ENCODE peak calls at places on chromosomes 12 and 14, in four cellular contexts. One of them, this sample, is unnamed.
A peak's percentile ranks its signal among the peaks of the same experiment; 100 is the strongest.

GRCh38 chr12:121467638-121468403 is 67.9 kb downstream of the RNF34 start:
- DNase-seq in H9: peak; percentile 81
- DNase-seq in IMR-90: no peak
- DNase-seq in mesendoderm: peak; percentile 74
- DNase-seq in this sample: peak; percentile 84

GRCh38 chr12:49287876-49288275 is 7.1 kb upstream of the PRPH start:
- DNase-seq in H9: no peak
- DNase-seq in IMR-90: no peak
- DNase-seq in mesendoderm: no peak
- DNase-seq in this sample: no peak

GRCh38 chr14:56945291-56945690 is 135.0 kb upstream of the OTX2 start:
- DNase-seq in H9: no peak
- DNase-seq in IMR-90: no peak
- DNase-seq in mesendoderm: peak; percentile 58
- DNase-seq in this sample: no peak

GRCh38 chr12:91364591-91365184 is 182.1 kb upstream of the DCN start:
- DNase-seq in H9: no peak
- DNase-seq in IMR-90: no peak
- DNase-seq in mesendoderm: no peak
- DNase-seq in this sample: no peak

GRCh38 chr14:52977798-52978197 is 26.9 kb upstream of the FERMT2 start:
- DNase-seq in H9: no peak
- DNase-seq in IMR-90: no peak
- DNase-seq in mesendoderm: no peak
- DNase-seq in this sample: no peak

GRCh38 chr14:92610849-92611271 is 97.3 kb downstream of the RIN3 start:
- DNase-seq in H9: no peak
- DNase-seq in IMR-90: no peak
- DNase-seq in mesendoderm: no peak
- DNase-seq in this sample: no peak

GRCh38 chr12:109772622-109773321 is 59.1 kb downstream of the FAM222A start:
- DNase-seq in H9: peak; percentile 26
- DNase-seq in IMR-90: no peak
- DNase-seq in mesendoderm: no peak
- DNase-seq in this sample: no peak

GRCh38 chr12:57389033-57389432 is 41.8 kb downstream of the R3HDM2 start:
- DNase-seq in H9: no peak
- DNase-seq in IMR-90: peak; percentile 95
- DNase-seq in mesendoderm: peak; percentile 10
- DNase-seq in this sample: no peak

GRCh38 chr14:69129264-69129880 is 23.5 kb downstream of the DCAF5 start:
- DNase-seq in H9: peak; percentile 76
- DNase-seq in IMR-90: peak; percentile 88
- DNase-seq in mesendoderm: peak; percentile 92
- DNase-seq in this sample: no peak

GRCh38 chr14:34372766-34373165 is 89.3 kb downstream of the SPTSSA start:
- DNase-seq in H9: no peak
- DNase-seq in IMR-90: no peak
- DNase-seq in mesendoderm: no peak
- DNase-seq in this sample: no peak

GRCh38 chr12:124420972-124421674 is 126.2 kb downstream of the RFLNA start:
- DNase-seq in H9: no peak
- DNase-seq in IMR-90: no peak
- DNase-seq in mesendoderm: no peak
- DNase-seq in this sample: no peak

GRCh38 chr14:72201645-72202044 is 269.4 kb downstream of the RGS6 start:
- DNase-seq in H9: no peak
- DNase-seq in IMR-90: no peak
- DNase-seq in mesendoderm: no peak
- DNase-seq in this sample: no peak

GRCh38 chr14:80636071-80636470 is 305.5 kb downstream of the CEP128 start:
- DNase-seq in H9: no peak
- DNase-seq in IMR-90: peak; percentile 17
- DNase-seq in mesendoderm: peak; percentile 27
- DNase-seq in this sample: no peak

GRCh38 chr12:91986084-91986483 is 159.6 kb downstream of the BTG1 start:
- DNase-seq in H9: no peak
- DNase-seq in IMR-90: peak; percentile 31
- DNase-seq in mesendoderm: peak; percentile 44
- DNase-seq in this sample: no peak

GRCh38 chr12:24820872-24821271 is 128.0 kb downstream of the BCAT1 start:
- DNase-seq in H9: no peak
- DNase-seq in IMR-90: peak; percentile 75
- DNase-seq in mesendoderm: no peak
- DNase-seq in this sample: no peak

GRCh38 chr14:67221248-67221981 is 19.8 kb upstream of the PALS1 start:
- DNase-seq in H9: no peak
- DNase-seq in IMR-90: peak; percentile 80
- DNase-seq in mesendoderm: peak; percentile 5
- DNase-seq in this sample: no peak

GRCh38 chr14:55122441-55122986 is 6.5 kb upstream of the LGALS3 start:
- DNase-seq in H9: no peak
- DNase-seq in IMR-90: peak; percentile 34
- DNase-seq in mesendoderm: no peak
- DNase-seq in this sample: no peak

GRCh38 chr14:36822671-36823070 is 161.0 kb downstream of the PAX9 start:
- DNase-seq in H9: no peak
- DNase-seq in IMR-90: no peak
- DNase-seq in mesendoderm: no peak
- DNase-seq in this sample: no peak

GRCh38 chr14:36835145-36835544 is 173.5 kb downstream of the PAX9 start:
- DNase-seq in H9: no peak
- DNase-seq in IMR-90: no peak
- DNase-seq in mesendoderm: peak; percentile 67
- DNase-seq in this sample: no peak

GRCh38 chr12:24749171-24749570 is 199.7 kb downstream of the BCAT1 start:
- DNase-seq in H9: no peak
- DNase-seq in IMR-90: no peak
- DNase-seq in mesendoderm: peak; percentile 27
- DNase-seq in this sample: no peak

GRCh38 chr14:64764641-64765520 is 60.7 kb downstream of the PLEKHG3 start:
- DNase-seq in H9: peak; percentile 90
- DNase-seq in IMR-90: peak; percentile 74
- DNase-seq in mesendoderm: peak; percentile 91
- DNase-seq in this sample: peak; percentile 61

GRCh38 chr12:63995512-63995911 is 151.0 kb downstream of the SRGAP1 start:
- DNase-seq in H9: no peak
- DNase-seq in IMR-90: no peak
- DNase-seq in mesendoderm: no peak
- DNase-seq in this sample: no peak

GRCh38 chr14:73221945-73222344 is 15.4 kb upstream of the PAPLN start:
- DNase-seq in H9: no peak
- DNase-seq in IMR-90: peak; percentile 59
- DNase-seq in mesendoderm: no peak
- DNase-seq in this sample: no peak

GRCh38 chr12:29283969-29284368 is 97.0 kb downstream of the ERGIC2 start:
- DNase-seq in H9: no peak
- DNase-seq in IMR-90: peak; percentile 48
- DNase-seq in mesendoderm: no peak
- DNase-seq in this sample: no peak

GRCh38 chr14:22540286-22540685 is 48.7 kb downstream of the DAD1 start:
- DNase-seq in H9: no peak
- DNase-seq in IMR-90: no peak
- DNase-seq in mesendoderm: no peak
- DNase-seq in this sample: no peak

GRCh38 chr12:59452259-59452658 is 143.6 kb upstream of the SLC16A7 start:
- DNase-seq in H9: no peak
- DNase-seq in IMR-90: peak; percentile 85
- DNase-seq in mesendoderm: no peak
- DNase-seq in this sample: no peak

GRCh38 chr14:105340821-105341408 is 26.4 kb downstream of the PACS2 start:
- DNase-seq in H9: no peak
- DNase-seq in IMR-90: peak; percentile 11
- DNase-seq in mesendoderm: no peak
- DNase-seq in this sample: no peak

GRCh38 chr14:69073925-69074324 is 79.0 kb downstream of the DCAF5 start:
- DNase-seq in H9: no peak
- DNase-seq in IMR-90: no peak
- DNase-seq in mesendoderm: no peak
- DNase-seq in this sample: no peak

GRCh38 chr12:18955594-18955993 is 173.9 kb upstream of the PLEKHA5 start:
- DNase-seq in H9: no peak
- DNase-seq in IMR-90: peak; percentile 16
- DNase-seq in mesendoderm: no peak
- DNase-seq in this sample: no peak

GRCh38 chr14:103028772-103029171 is 28.6 kb downstream of the CDC42BPB start:
- DNase-seq in H9: no peak
- DNase-seq in IMR-90: no peak
- DNase-seq in mesendoderm: no peak
- DNase-seq in this sample: no peak
- H4K5ac ChIP-seq in H9: no peak overlapping the region
- H4K5ac ChIP-seq in IMR-90: no peak overlapping the region
- H4K5ac ChIP-seq in mesendoderm: no peak overlapping the region
- H4K5ac ChIP-seq in this sample: no peak overlapping the region

GRCh38 chr12:3173008-3173553 is 95.9 kb downstream of the TSPAN9 start:
- DNase-seq in H9: no peak
- DNase-seq in IMR-90: no peak
- DNase-seq in mesendoderm: no peak
- DNase-seq in this sample: no peak

GRCh38 chr12:3171195-3171591 is 94.0 kb downstream of the TSPAN9 start:
- DNase-seq in H9: no peak
- DNase-seq in IMR-90: peak; percentile 45
- DNase-seq in mesendoderm: peak; percentile 72
- DNase-seq in this sample: no peak

GRCh38 chr12:3170423-3171194 is 93.4 kb downstream of the TSPAN9 start:
- DNase-seq in H9: no peak
- DNase-seq in IMR-90: peak; percentile 97
- DNase-seq in mesendoderm: no peak
- DNase-seq in this sample: no peak

GRCh38 chr12:3173912-3174311 is 96.7 kb downstream of the TSPAN9 start:
- DNase-seq in H9: no peak
- DNase-seq in IMR-90: no peak
- DNase-seq in mesendoderm: no peak
- DNase-seq in this sample: no peak

DNA sequence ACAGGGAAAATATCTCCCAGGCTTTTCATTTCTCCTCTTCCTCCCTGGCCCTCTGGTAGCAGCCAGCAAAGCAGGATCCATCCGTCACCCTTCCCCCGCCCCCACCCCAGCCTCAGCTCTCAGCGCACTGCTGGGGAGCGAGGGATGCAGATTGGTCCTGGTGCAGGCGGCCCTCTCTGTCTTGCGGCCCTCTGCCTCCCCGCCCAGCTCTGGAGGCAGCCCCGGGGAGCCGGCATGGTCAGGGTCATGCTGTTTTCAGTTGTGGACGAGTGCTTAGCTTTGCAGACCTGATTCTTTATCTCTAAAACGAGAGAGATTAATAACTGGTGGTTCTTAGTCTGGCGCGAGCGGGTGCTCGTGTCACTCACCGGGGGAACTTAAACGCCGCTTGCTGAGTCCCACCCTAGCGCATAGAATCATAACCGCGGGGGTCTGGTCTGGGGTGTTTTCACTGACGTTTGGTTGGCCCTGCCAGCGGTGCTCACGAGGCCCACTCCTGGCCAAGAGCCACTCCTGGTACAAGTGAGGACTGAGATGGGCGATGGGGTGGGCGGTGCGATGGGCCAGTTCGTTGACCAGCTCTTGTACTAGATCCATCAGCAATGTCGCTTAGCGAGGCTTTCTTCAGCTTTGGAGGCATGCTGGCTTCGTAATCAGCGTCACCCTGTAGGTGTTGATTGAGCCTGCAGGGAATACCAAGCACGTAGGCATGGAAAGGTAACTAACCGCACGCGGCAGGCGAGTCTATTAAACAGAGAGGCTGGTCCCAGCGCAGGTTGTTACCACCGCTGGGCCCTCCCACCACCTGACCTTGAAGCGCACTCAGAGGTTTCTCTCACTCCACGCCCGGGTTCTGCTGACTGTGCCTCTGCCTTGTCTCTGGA is 95.2 kb downstream of the TSPAN9 start:
- DNase-seq in H9: no peak
- DNase-seq in IMR-90: no peak
- DNase-seq in mesendoderm: peak; percentile 65
- DNase-seq in this sample: no peak
- H4K5ac ChIP-seq in H9: no peak overlapping the region
- H4K5ac ChIP-seq in IMR-90: no peak overlapping the region
- H4K5ac ChIP-seq in mesendoderm: no peak overlapping the region
- H4K5ac ChIP-seq in this sample: no peak overlapping the region

DNA sequence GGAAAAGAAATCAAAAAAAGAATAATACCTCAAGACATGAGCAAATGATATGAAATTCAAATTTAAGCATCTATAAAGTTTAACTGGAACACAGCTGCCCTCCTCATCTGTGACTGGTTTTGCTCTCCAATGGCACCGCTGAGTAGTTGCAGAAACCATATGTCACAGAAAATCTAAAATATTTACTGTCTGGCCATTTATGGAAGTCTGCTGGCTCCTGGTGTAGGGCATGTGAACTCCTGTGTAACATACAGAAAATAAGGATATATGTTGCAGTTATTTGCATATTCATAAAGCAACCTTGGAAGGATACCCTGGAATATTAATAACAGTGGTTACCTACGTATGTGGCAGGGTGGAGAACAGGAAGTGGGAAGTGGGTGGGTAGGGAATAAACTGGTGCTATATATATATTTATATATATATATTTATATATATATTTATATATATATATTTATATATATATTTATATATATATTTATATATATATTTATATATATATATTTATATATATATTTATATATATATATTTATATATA is 48.3 kb downstream of the LTBP2 start:
- DNase-seq in H9: no peak
- DNase-seq in IMR-90: peak; percentile 31
- DNase-seq in mesendoderm: no peak
- DNase-seq in this sample: no peak
- H4K5ac ChIP-seq in H9: no peak overlapping the region
- H4K5ac ChIP-seq in IMR-90: peak overlapping the region; percentile 62
- H4K5ac ChIP-seq in mesendoderm: no peak overlapping the region
- H4K5ac ChIP-seq in this sample: no peak overlapping the region

GRCh38 chr12:105839629-105840127 is 299.1 kb downstream of the NUAK1 start:
- DNase-seq in H9: no peak
- DNase-seq in IMR-90: no peak
- DNase-seq in mesendoderm: no peak
- DNase-seq in this sample: no peak
- H4K5ac ChIP-seq in H9: no peak overlapping the region
- H4K5ac ChIP-seq in IMR-90: no peak overlapping the region
- H4K5ac ChIP-seq in mesendoderm: no peak overlapping the region
- H4K5ac ChIP-seq in this sample: no peak overlapping the region

GRCh38 chr14:77032854-77033621 is 4.5 kb upstream of the IRF2BPL start:
- DNase-seq in H9: peak; percentile 82
- DNase-seq in IMR-90: peak; percentile 98
- DNase-seq in mesendoderm: peak; percentile 96
- DNase-seq in this sample: no peak
- H4K5ac ChIP-seq in H9: peak overlapping the region; percentile 57
- H4K5ac ChIP-seq in IMR-90: peak overlapping the region; percentile 96
- H4K5ac ChIP-seq in mesendoderm: no peak overlapping the region
- H4K5ac ChIP-seq in this sample: peak overlapping the region; percentile 78

DNA sequence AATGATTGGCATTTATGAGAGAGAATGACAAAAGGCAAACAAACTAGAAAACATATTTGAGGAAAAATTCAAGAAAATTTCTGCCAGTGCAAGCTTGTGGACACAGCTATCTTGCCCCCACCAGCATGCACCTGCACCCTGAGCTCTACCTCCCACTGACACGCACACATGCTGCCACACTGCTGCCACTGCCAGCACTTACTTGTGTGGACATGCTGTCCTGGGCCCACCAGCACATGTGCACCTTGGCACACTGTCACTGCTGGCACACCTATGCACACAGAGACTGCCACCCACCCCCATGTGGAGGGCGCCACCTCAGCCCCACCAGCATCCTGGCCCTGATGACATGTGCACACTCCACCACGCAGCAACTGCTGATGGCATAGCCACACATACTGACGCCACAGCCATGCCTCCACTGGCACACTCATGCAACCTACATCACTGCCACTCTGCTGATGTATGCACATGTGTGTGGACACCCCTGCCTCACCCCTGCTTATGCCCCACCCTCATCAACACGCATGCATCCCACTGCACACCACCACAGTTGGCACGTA is 475.0 kb downstream of the SOX5 start:
- DNase-seq in H9: no peak
- DNase-seq in IMR-90: no peak
- DNase-seq in mesendoderm: no peak
- DNase-seq in this sample: no peak
- H4K5ac ChIP-seq in H9: no peak overlapping the region
- H4K5ac ChIP-seq in IMR-90: no peak overlapping the region
- H4K5ac ChIP-seq in mesendoderm: no peak overlapping the region
- H4K5ac ChIP-seq in this sample: no peak overlapping the region